ENCODE peak calls at places on chromosomes 7 and 10, in six cellular contexts. One of them, this sample, is unnamed.

GRCh38 chr10:12806228-12807095 is 195.1 kb downstream of the CCDC3 start:
- DNase-seq in AG04450: no peak
- DNase-seq in mesothelial cell of epicardium: no peak
- DNase-seq in C1 segment of cervical spinal cord: no peak
- DNase-seq in COLO829: no peak
- DNase-seq in fibroblast of the aortic adventitia: no peak
- DNase-seq in this sample: no peak

GRCh38 chr10:22340362-22341189 is 4.7 kb upstream of the SPAG6 start:
- DNase-seq in AG04450: peak; percentile 55
- DNase-seq in fibroblast of the aortic adventitia: peak; percentile 43
- DNase-seq in C1 segment of cervical spinal cord: peak; percentile 83
- DNase-seq in mesothelial cell of epicardium: peak; percentile 58
- DNase-seq in COLO829: peak; percentile 72
- DNase-seq in this sample: no peak

GRCh38 chr7:81682873-81683272 is 87.0 kb downstream of the HGF start:
- DNase-seq in C1 segment of cervical spinal cord: no peak
- DNase-seq in AG04450: no peak
- DNase-seq in fibroblast of the aortic adventitia: no peak
- DNase-seq in mesothelial cell of epicardium: no peak
- DNase-seq in COLO829: no peak
- DNase-seq in this sample: no peak

GRCh38 chr10:74842301-74842700 is 15.9 kb downstream of the KAT6B start:
- DNase-seq in AG04450: no peak
- DNase-seq in fibroblast of the aortic adventitia: no peak
- DNase-seq in C1 segment of cervical spinal cord: no peak
- DNase-seq in mesothelial cell of epicardium: no peak
- DNase-seq in COLO829: no peak
- DNase-seq in this sample: no peak

GRCh38 chr10:31919010-31919409 is 9.6 kb downstream of the ARHGAP12 start:
- DNase-seq in COLO829: no peak
- DNase-seq in AG04450: no peak
- DNase-seq in fibroblast of the aortic adventitia: no peak
- DNase-seq in mesothelial cell of epicardium: no peak
- DNase-seq in C1 segment of cervical spinal cord: no peak
- DNase-seq in this sample: no peak

GRCh38 chr10:123117644-123118409 is 17.9 kb upstream of the HMX3 start:
- DNase-seq in COLO829: no peak
- DNase-seq in AG04450: no peak
- DNase-seq in mesothelial cell of epicardium: no peak
- DNase-seq in fibroblast of the aortic adventitia: no peak
- DNase-seq in C1 segment of cervical spinal cord: no peak
- DNase-seq in this sample: no peak

GRCh38 chr7:131879424-131879823 is 323.0 kb upstream of the PODXL start:
- DNase-seq in C1 segment of cervical spinal cord: no peak
- DNase-seq in fibroblast of the aortic adventitia: no peak
- DNase-seq in AG04450: no peak
- DNase-seq in COLO829: no peak
- DNase-seq in mesothelial cell of epicardium: no peak
- DNase-seq in this sample: no peak

GRCh38 chr7:6636741-6637543 is at the start of gene ZNF316:
- DNase-seq in fibroblast of the aortic adventitia: peak; percentile 43
- DNase-seq in C1 segment of cervical spinal cord: peak; percentile 63
- DNase-seq in COLO829: peak; percentile 82
- DNase-seq in mesothelial cell of epicardium: no peak
- DNase-seq in AG04450: no peak
- DNase-seq in this sample: peak; percentile 43

GRCh38 chr10:78980354-78980753 is 88.4 kb upstream of the ZMIZ1 start:
- DNase-seq in fibroblast of the aortic adventitia: peak; percentile 32
- DNase-seq in C1 segment of cervical spinal cord: no peak
- DNase-seq in AG04450: no peak
- DNase-seq in mesothelial cell of epicardium: no peak
- DNase-seq in COLO829: no peak
- DNase-seq in this sample: no peak

GRCh38 chr7:95690367-95690947 is 81.9 kb upstream of the DYNC1I1 start:
- DNase-seq in mesothelial cell of epicardium: no peak
- DNase-seq in C1 segment of cervical spinal cord: peak; percentile 16
- DNase-seq in AG04450: peak; percentile 10
- DNase-seq in fibroblast of the aortic adventitia: peak; percentile 59
- DNase-seq in COLO829: peak; percentile 48
- DNase-seq in this sample: no peak

GRCh38 chr10:16787361-16787791 is 29.8 kb downstream of the RSU1 start:
- DNase-seq in mesothelial cell of epicardium: no peak
- DNase-seq in fibroblast of the aortic adventitia: no peak
- DNase-seq in AG04450: no peak
- DNase-seq in C1 segment of cervical spinal cord: no peak
- DNase-seq in COLO829: no peak
- DNase-seq in this sample: no peak

GRCh38 chr7:152618427-152618826 is 57.5 kb downstream of the XRCC2 start:
- DNase-seq in fibroblast of the aortic adventitia: no peak
- DNase-seq in C1 segment of cervical spinal cord: no peak
- DNase-seq in mesothelial cell of epicardium: no peak
- DNase-seq in AG04450: no peak
- DNase-seq in COLO829: no peak
- DNase-seq in this sample: no peak

GRCh38 chr7:80804581-80804980 is 114.3 kb downstream of the SEMA3C start:
- DNase-seq in AG04450: no peak
- DNase-seq in mesothelial cell of epicardium: no peak
- DNase-seq in COLO829: peak; percentile 82
- DNase-seq in C1 segment of cervical spinal cord: no peak
- DNase-seq in fibroblast of the aortic adventitia: no peak
- DNase-seq in this sample: no peak

GRCh38 chr10:62373995-62374861 is at the start of gene ZNF365:
- DNase-seq in AG04450: no peak
- DNase-seq in mesothelial cell of epicardium: no peak
- DNase-seq in fibroblast of the aortic adventitia: peak; percentile 45
- DNase-seq in COLO829: no peak
- DNase-seq in C1 segment of cervical spinal cord: peak; percentile 76
- DNase-seq in this sample: no peak

This sample was measured in gastrocnemius medialis.